ENCODE peak calls at places on chromosomes 1 and 21, in four cellular contexts. N is K562, H is GM12878, G is GM12891. X is an unnamed sample.

GRCh38 chr1:58841455-58841854 is 57.6 kb upstream of the JUN start:
- DNase-seq in N (peak; percentile 66), H (no peak), G (no peak), X (peak; percentile 21)

GRCh38 chr1:19616489-19616888 is 27.6 kb upstream of the NBL1 start:
- DNase-seq in N (no peak), H (no peak), G (no peak), X (no peak)

GRCh38 chr1:23548704-23549143 is 10.6 kb downstream of the ID3 start:
- DNase-seq in N (no peak), H (no peak), G (no peak), X (no peak)

GRCh38 chr1:180909005-180909414 is 3.7 kb upstream of the KIAA1614 start:
- DNase-seq in N (no peak), H (peak; percentile 42), G (no peak), X (no peak)

GRCh38 chr21:15000076-15000475 is 64.7 kb downstream of the NRIP1 start:
- DNase-seq in N (no peak), H (no peak), G (no peak), X (no peak)

GRCh38 chr1:65832296-65832695 is 39.6 kb downstream of the PDE4B start:
- DNase-seq in N (no peak), H (no peak), G (no peak), X (no peak)

GRCh38 chr1:87334351-87335174 is 5.9 kb downstream of the LMO4 start:
- DNase-seq in N (peak; percentile 24), H (no peak), G (no peak), X (no peak)

GRCh38 chr1:38009088-38009840 is 3.3 kb upstream of the UTP11 start:
- DNase-seq in N (peak; percentile 62), H (no peak), G (no peak), X (peak; percentile 82)

GRCh38 chr1:36922593-36923251 is 111.6 kb downstream of the GRIK3 start:
- DNase-seq in N (no peak), H (no peak), G (no peak), X (no peak)

GRCh38 chr1:36924282-36924791 is 110.0 kb downstream of the GRIK3 start:
- DNase-seq in N (peak; percentile 70), H (no peak), G (peak; percentile 39), X (peak; percentile 36)

GRCh38 chr1:36920801-36921405 is 113.4 kb downstream of the GRIK3 start:
- DNase-seq in N (no peak), H (no peak), G (no peak), X (no peak)

GRCh38 chr1:36920371-36920770 is 113.9 kb downstream of the GRIK3 start:
- DNase-seq in N (no peak), H (no peak), G (no peak), X (no peak)

DNA sequence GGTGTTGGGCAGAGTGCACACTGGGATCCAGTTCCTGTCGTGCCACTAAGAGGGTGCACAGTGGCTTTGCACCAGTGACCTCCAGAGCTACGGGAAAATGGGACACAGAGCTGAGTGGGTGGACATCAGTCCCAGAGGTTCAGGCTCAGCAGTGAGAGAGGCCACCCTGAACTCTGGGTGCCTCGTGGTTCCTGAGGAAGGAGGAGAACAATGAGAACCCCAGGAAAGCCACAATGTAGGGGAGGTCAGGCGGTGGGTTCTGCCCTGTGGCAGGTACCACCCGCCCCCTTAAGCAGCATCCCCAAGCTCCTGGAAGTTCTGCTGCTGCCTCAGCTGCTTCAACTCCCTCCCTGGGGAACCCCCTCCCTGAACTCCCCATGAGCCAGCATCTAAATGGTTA is 112.2 kb downstream of the GRIK3 start:
- DNase-seq in N (no peak), H (no peak), G (no peak), X (no peak)
- TF ChIP-seq SPI1 in N (no peak), H (no peak), G (no peak), X (no peak)

DNA sequence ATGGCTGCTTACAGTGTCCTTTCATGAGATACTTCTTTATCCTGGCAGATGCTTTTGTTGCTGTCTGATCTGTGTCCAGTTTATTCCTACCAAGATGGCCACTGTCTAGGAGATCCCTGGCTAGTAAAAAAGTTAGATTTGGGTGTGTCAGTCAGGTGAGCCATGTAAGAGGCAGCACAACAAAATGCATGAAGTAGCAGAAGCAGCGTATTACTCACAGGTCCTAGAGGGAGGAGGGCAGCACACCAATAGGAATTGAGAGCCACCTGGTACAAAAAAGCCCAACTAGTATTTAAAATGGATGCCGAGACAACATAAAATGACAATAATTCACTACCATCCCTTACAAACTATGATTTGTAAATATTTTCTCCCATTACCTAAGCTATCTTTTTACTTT is 22.8 kb upstream of the ZNF697 start:
- DNase-seq in N (no peak), H (no peak), G (no peak), X (no peak)
- TF ChIP-seq SPI1 in N (no peak), H (no peak), G (no peak), X (no peak)

DNA sequence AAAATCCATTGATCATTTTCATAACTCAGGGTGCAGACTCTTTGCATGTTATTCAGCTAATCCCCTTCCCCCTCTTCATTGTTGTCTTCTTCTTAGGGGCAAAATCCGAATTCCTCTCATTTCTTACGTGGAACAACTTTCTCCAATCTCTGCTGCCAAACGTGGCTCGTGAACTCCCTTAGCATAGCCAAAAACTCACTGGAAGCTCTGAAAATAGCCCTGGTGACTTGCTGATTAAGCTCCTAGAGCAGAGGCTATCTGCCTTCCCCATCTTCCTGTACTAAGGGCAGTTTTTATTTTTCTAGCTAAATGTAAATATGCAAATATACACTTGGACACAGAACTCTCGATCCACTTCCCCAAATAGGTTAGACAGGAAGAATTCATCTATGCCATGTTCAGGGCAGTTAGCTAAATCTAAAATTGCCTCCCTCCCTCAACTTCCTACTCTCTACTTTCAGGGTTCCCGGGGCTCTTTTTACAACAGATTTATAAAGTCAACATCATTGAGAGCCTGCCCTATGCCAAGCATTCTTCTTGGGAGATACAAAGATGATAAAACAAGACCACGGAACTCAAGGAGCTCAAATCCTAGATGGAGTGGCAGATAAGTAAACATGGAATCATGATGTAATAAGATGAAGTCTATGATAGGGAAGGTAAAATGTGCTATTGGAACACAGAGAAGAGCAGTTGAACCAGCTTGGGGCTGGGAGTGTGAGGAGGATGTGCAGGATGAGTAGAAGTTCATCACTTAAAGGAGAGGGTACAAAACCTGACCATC is 59.4 kb upstream of the FMOD start:
- DNase-seq in N (no peak), H (no peak), G (no peak), X (no peak)
- TF ChIP-seq SPI1 in N (no peak), H (peak; percentile 52), G (no peak), X (peak; percentile 34)

DNA sequence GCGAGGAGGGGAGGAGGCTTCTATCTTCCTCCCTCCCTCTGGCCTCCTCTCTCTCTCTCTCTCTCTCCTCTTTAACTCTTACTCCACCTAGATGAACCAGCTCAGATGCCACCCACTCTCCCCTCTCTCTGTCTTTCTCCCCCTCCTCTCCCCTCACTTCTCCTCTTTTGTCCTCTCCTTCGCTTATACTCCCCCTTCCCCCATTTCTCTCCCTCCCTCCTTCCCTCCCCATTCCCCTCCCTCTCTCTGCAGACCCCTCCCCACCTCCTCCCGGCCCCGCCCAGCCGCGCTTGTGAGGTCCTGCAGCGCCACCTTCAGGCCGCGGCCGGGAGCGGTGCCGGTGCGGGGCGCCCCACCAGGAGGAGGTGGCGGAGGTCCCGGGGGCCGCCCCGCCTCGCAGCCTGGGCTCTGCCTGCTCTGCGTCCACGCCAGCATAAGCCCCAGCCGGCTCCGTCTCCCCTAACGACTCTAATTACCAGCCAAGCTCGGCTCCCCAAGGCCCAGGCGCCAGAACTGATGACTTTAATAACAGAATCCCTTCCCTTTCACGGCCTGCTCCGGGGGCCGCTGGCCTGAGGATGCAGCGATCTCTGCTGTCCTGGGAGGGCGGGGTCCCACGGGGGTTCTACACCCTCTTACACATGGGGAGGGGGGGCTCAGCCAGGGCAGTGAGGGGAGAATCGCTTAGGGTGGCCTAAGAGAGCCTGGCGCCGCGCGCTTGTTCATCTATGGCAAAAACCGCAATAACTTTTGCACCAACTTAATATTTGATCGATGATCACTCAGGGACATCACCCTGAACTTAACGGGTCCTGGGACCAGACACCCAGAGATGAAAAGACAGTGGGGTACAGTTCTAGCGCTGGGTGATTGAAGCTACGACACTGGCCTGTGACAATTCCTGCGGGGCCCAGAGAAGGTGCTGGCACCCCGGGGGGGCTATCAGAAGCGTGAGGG is 637.3 kb downstream of the MATN1 start:
- DNase-seq in N (peak; percentile 84), H (no peak), G (peak; percentile 53), X (no peak)
- TF ChIP-seq SPI1 in N (no peak), H (no peak), G (no peak), X (no peak)

GRCh38 chr21:44419679-44420078 is 35.6 kb upstream of the LRRC3 start:
- DNase-seq in N (no peak), H (no peak), G (no peak), X (no peak)

GRCh38 chr21:44418108-44418875 is 37.0 kb upstream of the LRRC3 start:
- DNase-seq in N (no peak), H (no peak), G (no peak), X (no peak)

GRCh38 chr21:44420416-44421205 is 34.7 kb upstream of the LRRC3 start:
- DNase-seq in N (no peak), H (no peak), G (no peak), X (no peak)

GRCh38 chr21:44416193-44416592 is 39.1 kb upstream of the LRRC3 start:
- DNase-seq in N (no peak), H (no peak), G (no peak), X (no peak)

DNA sequence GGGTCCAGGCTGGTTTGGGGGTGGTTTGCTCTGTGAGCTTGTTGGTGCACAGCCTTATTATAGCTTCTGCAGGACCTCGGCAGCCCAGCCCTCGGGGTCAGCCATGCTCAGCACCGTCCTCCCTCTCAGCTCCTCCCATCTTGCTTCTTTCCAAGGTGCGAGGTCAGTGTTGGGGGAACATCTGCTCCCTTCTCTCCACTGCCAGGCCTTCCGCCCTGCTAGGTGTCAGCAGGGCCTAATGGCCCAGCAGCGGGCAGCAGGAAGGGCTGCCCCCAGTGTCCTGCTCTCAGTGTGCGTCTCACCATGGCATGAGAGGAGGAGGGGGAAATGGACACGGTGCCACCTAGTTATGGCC is 36.5 kb upstream of the LRRC3 start:
- DNase-seq in N (no peak), H (no peak), G (no peak), X (no peak)
- TF ChIP-seq SPI1 in N (no peak), H (no peak), G (no peak), X (no peak)

GRCh38 chr1:234529661-234530237 is 50.8 kb upstream of the TARBP1 start:
- DNase-seq in N (no peak), H (no peak), G (no peak), X (peak; percentile 62)

GRCh38 chr1:234527346-234527745 is 48.4 kb upstream of the TARBP1 start:
- DNase-seq in N (no peak), H (no peak), G (no peak), X (no peak)

GRCh38 chr1:234530641-234531040 is 51.7 kb upstream of the TARBP1 start:
- DNase-seq in N (no peak), H (no peak), G (no peak), X (no peak)

GRCh38 chr1:234529095-234529494 is 50.1 kb upstream of the TARBP1 start:
- DNase-seq in N (no peak), H (no peak), G (no peak), X (no peak)

DNA sequence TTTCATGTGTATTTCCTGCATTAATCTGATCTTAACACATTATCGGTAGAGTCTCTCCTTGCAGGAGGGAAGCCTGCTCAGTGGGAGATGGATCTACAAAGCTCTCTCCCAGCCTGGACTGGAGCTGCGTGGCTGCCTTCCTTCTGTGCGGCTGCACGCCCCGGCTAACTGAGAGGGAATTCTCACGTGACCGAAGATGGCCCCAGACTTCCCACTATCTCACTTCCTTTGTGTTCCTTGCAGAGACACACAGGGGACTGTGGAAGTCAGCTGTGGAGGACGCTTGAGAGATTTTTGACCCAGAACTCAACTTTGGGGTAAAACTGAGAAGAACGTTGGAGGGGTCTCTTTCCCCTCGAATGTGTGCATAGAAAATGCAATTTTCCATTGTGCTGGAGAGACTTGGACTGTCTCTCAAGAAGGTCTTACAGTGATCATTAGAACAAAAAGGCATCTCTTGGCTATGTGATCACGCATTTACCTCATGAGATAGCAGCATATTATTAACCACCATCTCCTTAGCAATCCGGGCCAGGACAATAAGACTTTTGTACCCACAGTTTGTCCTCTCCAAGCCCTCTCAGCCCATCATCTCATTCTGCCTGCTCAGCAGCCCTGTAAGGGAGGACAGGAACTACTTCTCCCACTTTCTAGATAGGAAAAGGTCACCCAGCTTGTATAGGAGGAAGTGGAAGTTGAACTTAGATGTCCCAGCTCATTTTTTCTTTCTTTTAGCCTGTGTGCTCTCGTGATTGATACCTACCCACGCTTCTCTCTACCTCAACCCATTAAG is 49.3 kb upstream of the TARBP1 start:
- DNase-seq in N (peak; percentile 45), H (no peak), G (no peak), X (no peak)
- TF ChIP-seq SPI1 in N (peak; percentile 87), H (peak; percentile 53), G (peak; percentile 69), X (peak; percentile 81)